ENCODE peak calls at places on chromosomes 12 and 14, in five cellular contexts. One of them, this sample, is unnamed.
A peak's percentile ranks its signal among the peaks of the same experiment; 100 is the strongest.

GRCh38 chr12:12365931-12366431 is 9.1 kb downstream of the BORCS5 start:
- DNase-seq in bronchial epithelial cell: no peak
- DNase-seq in mesenteric fat pad: no peak
- DNase-seq in frontal cortex: no peak
- DNase-seq in brain microvascular endothelial cell: no peak
- DNase-seq in this sample: no peak

GRCh38 chr12:66662729-66663128 is 16.1 kb downstream of the GRIP1 start:
- DNase-seq in bronchial epithelial cell: peak; percentile 88
- DNase-seq in frontal cortex: no peak
- DNase-seq in mesenteric fat pad: no peak
- DNase-seq in brain microvascular endothelial cell: peak; percentile 54
- DNase-seq in this sample: peak; percentile 74

GRCh38 chr14:58243790-58244555 is 670 bp upstream of the PSMA3 start:
- DNase-seq in brain microvascular endothelial cell: no peak
- DNase-seq in mesenteric fat pad: no peak
- DNase-seq in bronchial epithelial cell: peak; percentile 62
- DNase-seq in frontal cortex: no peak
- DNase-seq in this sample: peak; percentile 24

GRCh38 chr12:65532744-65533143 is 254.3 kb downstream of the MSRB3 start:
- DNase-seq in brain microvascular endothelial cell: peak; percentile 82
- DNase-seq in frontal cortex: no peak
- DNase-seq in mesenteric fat pad: no peak
- DNase-seq in bronchial epithelial cell: no peak
- DNase-seq in this sample: peak; percentile 96

GRCh38 chr12:95605087-95605486 is 53.8 kb upstream of the USP44 start:
- DNase-seq in bronchial epithelial cell: peak; percentile 72
- DNase-seq in frontal cortex: no peak
- DNase-seq in brain microvascular endothelial cell: peak; percentile 60
- DNase-seq in mesenteric fat pad: no peak
- DNase-seq in this sample: peak; percentile 81

GRCh38 chr12:28869197-28869596 is 279.9 kb upstream of the FAR2 start:
- DNase-seq in frontal cortex: no peak
- DNase-seq in bronchial epithelial cell: peak; percentile 35
- DNase-seq in brain microvascular endothelial cell: peak; percentile 88
- DNase-seq in mesenteric fat pad: no peak
- DNase-seq in this sample: peak; percentile 97

GRCh38 chr14:96688629-96689028 is 108.6 kb upstream of the VRK1 start:
- DNase-seq in frontal cortex: no peak
- DNase-seq in brain microvascular endothelial cell: no peak
- DNase-seq in bronchial epithelial cell: no peak
- DNase-seq in mesenteric fat pad: no peak
- DNase-seq in this sample: no peak

GRCh38 chr14:89303452-89304435 is 113.3 kb downstream of the FOXN3 start:
- DNase-seq in mesenteric fat pad: peak; percentile 59
- DNase-seq in frontal cortex: no peak
- DNase-seq in brain microvascular endothelial cell: peak; percentile 73
- DNase-seq in bronchial epithelial cell: peak; percentile 46
- DNase-seq in this sample: peak; percentile 89

GRCh38 chr12:10501031-10501430 is 4.7 kb upstream of the EIF2S3B start:
- DNase-seq in mesenteric fat pad: no peak
- DNase-seq in frontal cortex: no peak
- DNase-seq in bronchial epithelial cell: peak; percentile 43
- DNase-seq in brain microvascular endothelial cell: no peak
- DNase-seq in this sample: peak; percentile 44

GRCh38 chr12:77686760-77687159 is 143.9 kb upstream of the NAV3 start:
- DNase-seq in brain microvascular endothelial cell: peak; percentile 28
- DNase-seq in mesenteric fat pad: no peak
- DNase-seq in frontal cortex: no peak
- DNase-seq in bronchial epithelial cell: peak; percentile 19
- DNase-seq in this sample: peak; percentile 23

GRCh38 chr12:14710632-14711324 is 14.4 kb upstream of the GUCY2C start:
- DNase-seq in bronchial epithelial cell: no peak
- DNase-seq in mesenteric fat pad: no peak
- DNase-seq in brain microvascular endothelial cell: no peak
- DNase-seq in frontal cortex: no peak
- DNase-seq in this sample: no peak

GRCh38 chr14:32620303-32620702 is 291.2 kb downstream of the AKAP6 start:
- DNase-seq in bronchial epithelial cell: peak; percentile 58
- DNase-seq in mesenteric fat pad: no peak
- DNase-seq in brain microvascular endothelial cell: peak; percentile 59
- DNase-seq in frontal cortex: no peak
- DNase-seq in this sample: peak; percentile 57

GRCh38 chr12:292186-292585 is 29.6 kb upstream of the SLC6A13 start:
- DNase-seq in mesenteric fat pad: no peak
- DNase-seq in bronchial epithelial cell: peak; percentile 34
- DNase-seq in brain microvascular endothelial cell: no peak
- DNase-seq in frontal cortex: no peak
- DNase-seq in this sample: peak; percentile 63

GRCh38 chr12:51886021-51886710 is 1.7 kb upstream of the ANKRD33 start:
- DNase-seq in mesenteric fat pad: peak; percentile 76
- DNase-seq in bronchial epithelial cell: peak; percentile 83
- DNase-seq in frontal cortex: no peak
- DNase-seq in brain microvascular endothelial cell: peak; percentile 96
- DNase-seq in this sample: peak; percentile 98

GRCh38 chr12:22333186-22333745 is 1.2 kb downstream of the ST8SIA1 start:
- DNase-seq in bronchial epithelial cell: no peak
- DNase-seq in brain microvascular endothelial cell: peak; percentile 44
- DNase-seq in mesenteric fat pad: no peak
- DNase-seq in frontal cortex: no peak
- DNase-seq in this sample: peak; percentile 93

GRCh38 chr12:124745891-124746570 is 117.6 kb downstream of the SCARB1 start:
- DNase-seq in mesenteric fat pad: peak; percentile 95
- DNase-seq in frontal cortex: peak; percentile 82
- DNase-seq in bronchial epithelial cell: peak; percentile 52
- DNase-seq in brain microvascular endothelial cell: peak; percentile 84
- DNase-seq in this sample: peak; percentile 93

GRCh38 chr12:127174881-127175280 is 1092.1 kb upstream of the TMEM132C start:
- DNase-seq in mesenteric fat pad: no peak
- DNase-seq in frontal cortex: no peak
- DNase-seq in brain microvascular endothelial cell: no peak
- DNase-seq in bronchial epithelial cell: no peak
- DNase-seq in this sample: no peak

GRCh38 chr14:76191297-76191696 is 39.6 kb downstream of the GPATCH2L start:
- DNase-seq in frontal cortex: no peak
- DNase-seq in brain microvascular endothelial cell: no peak
- DNase-seq in bronchial epithelial cell: no peak
- DNase-seq in mesenteric fat pad: no peak
- DNase-seq in this sample: no peak

GRCh38 chr12:126349383-126349782 is 1284.1 kb downstream of the AACS start:
- DNase-seq in bronchial epithelial cell: no peak
- DNase-seq in mesenteric fat pad: no peak
- DNase-seq in frontal cortex: no peak
- DNase-seq in brain microvascular endothelial cell: no peak
- DNase-seq in this sample: no peak

GRCh38 chr12:52552055-52552454 is 890 bp downstream of the KRT71 start:
- DNase-seq in mesenteric fat pad: no peak
- DNase-seq in bronchial epithelial cell: no peak
- DNase-seq in brain microvascular endothelial cell: no peak
- DNase-seq in frontal cortex: no peak
- DNase-seq in this sample: no peak

GRCh38 chr12:109764123-109764522 is 50.5 kb downstream of the FAM222A start:
- DNase-seq in brain microvascular endothelial cell: no peak
- DNase-seq in mesenteric fat pad: no peak
- DNase-seq in bronchial epithelial cell: no peak
- DNase-seq in frontal cortex: no peak
- DNase-seq in this sample: no peak

GRCh38 chr14:92603309-92604257 is 90.0 kb downstream of the RIN3 start:
- DNase-seq in brain microvascular endothelial cell: peak; percentile 64
- DNase-seq in mesenteric fat pad: no peak
- DNase-seq in bronchial epithelial cell: peak; percentile 29
- DNase-seq in frontal cortex: no peak
- DNase-seq in this sample: peak; percentile 78

This sample was measured in fibroblast of lung.